ENCODE peak calls at places on chromosomes 4 and X, in four cellular contexts. D, S, I and Y are unnamed samples.

GRCh38 chr4:142565771-142566170 is 280.3 kb downstream of the INPP4B start:
- DNase-seq in I (no peak), D (no peak), S (no peak), Y (peak)

GRCh38 chr4:20565075-20565721 is 135.1 kb upstream of the PACRGL start:
- DNase-seq in D (no peak), I (no peak), S (no peak), Y (no peak)

GRCh38 chr4:73979407-73979806 is 2.4 kb downstream of the PF4 start:
- DNase-seq in S (no peak), I (no peak), D (no peak), Y (no peak)

GRCh38 chr4:136664988-136665387 is 867.3 kb downstream of the PCDH18 start:
- DNase-seq in S (no peak), D (no peak), I (no peak), Y (no peak)

GRCh38 chrX:16445166-16445752 is 204.7 kb upstream of the S100G start:
- DNase-seq in S (no peak), I (peak), D (peak), Y (peak)

GRCh38 chr4:162229670-162230069 is 65.9 kb upstream of the FSTL5 start:
- DNase-seq in I (no peak), S (no peak), D (no peak), Y (no peak)

GRCh38 chr4:119638359-119638758 is 9.8 kb upstream of the PDE5A start:
- DNase-seq in I (no peak), S (no peak), D (no peak), Y (no peak)

GRCh38 chrX:31423575-31424284 is 351.9 kb upstream of the FTHL17 start:
- DNase-seq in D (peak), S (no peak), I (peak), Y (peak)

GRCh38 chrX:57964975-57965374 is 54.7 kb upstream of the ZXDA start:
- DNase-seq in D (peak), S (no peak), I (no peak), Y (no peak)

GRCh38 chr4:166421556-166422156 is 548.6 kb downstream of the TLL1 start:
- DNase-seq in D (no peak), S (no peak), I (no peak), Y (no peak)

GRCh38 chr4:88858752-88859151 is 161.1 kb upstream of the NAP1L5 start:
- DNase-seq in I (no peak), D (peak), S (no peak), Y (peak)

GRCh38 chr4:21470531-21470930 is 478.0 kb downstream of the KCNIP4 start:
- DNase-seq in S (no peak), I (peak), D (no peak), Y (no peak)

GRCh38 chr4:37132351-37132989 is 112.1 kb upstream of the NWD2 start:
- DNase-seq in I (peak), D (no peak), S (no peak), Y (no peak)

GRCh38 chrX:118459494-118459893 is 36.1 kb upstream of the DOCK11 start:
- DNase-seq in D (peak), S (no peak), I (peak), Y (peak)

GRCh38 chrX:155967653-155968052 is 29.8 kb upstream of the IL9R start:
- DNase-seq in S (no peak), I (no peak), D (no peak), Y (no peak)

GRCh38 chrX:150224676-150225075 is 138.4 kb upstream of the MAMLD1 start:
- DNase-seq in S (no peak), I (no peak), D (no peak), Y (no peak)

GRCh38 chrX:100829730-100830129 is 9.5 kb downstream of the CSTF2 start:
- DNase-seq in S (no peak), I (no peak), D (no peak), Y (peak)

GRCh38 chrX:20742106-20742505 is 475.4 kb upstream of the RPS6KA3 start:
- DNase-seq in I (no peak), D (no peak), S (no peak), Y (no peak)

GRCh38 chr4:123651127-123651526 is 254.5 kb downstream of the SPRY1 start:
- DNase-seq in S (no peak), D (no peak), I (no peak), Y (no peak)

GRCh38 chrX:40278340-40279090 is 180.8 kb upstream of the BCOR start:
- DNase-seq in I (no peak), S (no peak), D (no peak), Y (peak)

GRCh38 chr4:187798385-187798784 is 197.2 kb upstream of the ZFP42 start:
- DNase-seq in D (no peak), S (no peak), I (no peak), Y (no peak)

GRCh38 chrX:75786290-75786689 is 1.2 kb upstream of the MAGEE2 start:
- DNase-seq in D (no peak), I (no peak), S (no peak), Y (no peak)

GRCh38 chr4:147587061-147587460 is 30.1 kb upstream of the TMEM184C start:
- DNase-seq in D (no peak), I (peak), S (no peak), Y (no peak)

GRCh38 chrX:23931149-23931604 is 23.4 kb downstream of the CXorf58 start:
- DNase-seq in S (no peak), I (no peak), D (no peak), Y (no peak)

GRCh38 chrX:45070116-45071007 is 130.3 kb downstream of the DIPK2B start:
- DNase-seq in I (peak), D (peak), S (no peak), Y (peak)

GRCh38 chrX:56812515-56813105 is 83.6 kb downstream of the NBDY start:
- DNase-seq in I (no peak), D (peak), S (no peak), Y (peak)

GRCh38 chrX:25022499-25023325 is 6.9 kb upstream of the ARX start:
- DNase-seq in I (peak), S (no peak), D (no peak), Y (no peak)

GRCh38 chrX:23327104-23327503 is 7.5 kb upstream of the PTCHD1 start:
- DNase-seq in D (no peak), S (no peak), I (peak), Y (no peak)

GRCh38 chrX:53262918-53263394 is 18.4 kb downstream of the IQSEC2 start:
- DNase-seq in S (no peak), I (no peak), D (no peak), Y (no peak)

GRCh38 chr4:40232610-40233009 is 35.8 kb downstream of the RHOH start:
- DNase-seq in S (no peak), I (no peak), D (no peak), Y (peak)

GRCh38 chr4:25113915-25114904 is 46.0 kb downstream of the SEPSECS start:
- DNase-seq in D (no peak), I (no peak), S (no peak), Y (no peak)

GRCh38 chrX:8649969-8650368 is 82.0 kb downstream of the ANOS1 start:
- DNase-seq in D (no peak), I (no peak), S (no peak), Y (no peak)

GRCh38 chr4:155967098-155967497 is 13.4 kb upstream of the CTSO start:
- DNase-seq in S (no peak), D (no peak), I (no peak), Y (no peak)

GRCh38 chr4:81919238-81919637 is 447.5 kb upstream of the RASGEF1B start:
- DNase-seq in I (peak), D (peak), S (no peak), Y (peak)

GRCh38 chr4:141247430-141247780 is 26.7 kb downstream of the ZNF330 start:
- DNase-seq in I (no peak), S (no peak), D (no peak), Y (no peak)

GRCh38 chrX:150847088-150847487 is 51.4 kb downstream of the CD99L2 start:
- DNase-seq in D (no peak), I (no peak), S (no peak), Y (no peak)

GRCh38 chr4:9898596-9899345 is 117.3 kb downstream of the DRD5 start:
- DNase-seq in I (peak), S (peak), D (no peak), Y (peak)
- TF ChIP-seq CTCF in I (peak), S (peak), D (peak), Y (no peak)

GRCh38 chr4:183801460-183802168 is 103.5 kb upstream of the STOX2 start:
- DNase-seq in D (no peak), I (no peak), S (no peak), Y (no peak)

GRCh38 chr4:183798249-183798920 is 106.7 kb upstream of the STOX2 start:
- DNase-seq in S (no peak), I (peak), D (no peak), Y (no peak)

GRCh38 chr4:183797445-183798248 is 107.5 kb upstream of the STOX2 start:
- DNase-seq in D (no peak), S (no peak), I (peak), Y (no peak)

GRCh38 chr4:183797041-183797444 is 108.1 kb upstream of the STOX2 start:
- DNase-seq in I (peak), D (no peak), S (peak), Y (no peak)

GRCh38 chr4:183798921-183799307 is 106.2 kb upstream of the STOX2 start:
- DNase-seq in D (no peak), I (peak), S (no peak), Y (no peak)
- H3K4me3 ChIP-seq in D (no peak), I (peak), S (no peak), Y (no peak)

GRCh38 chr4:145709843-145710242 is 29.9 kb downstream of the C4orf51 start:
- DNase-seq in D (no peak), S (no peak), I (no peak), Y (peak)
- TF ChIP-seq CTCF in D (no peak), S (no peak), I (no peak), Y (no peak)

GRCh38 chr4:55458611-55459010 is 62.9 kb downstream of the TMEM165 start:
- DNase-seq in D (no peak), S (no peak), I (no peak), Y (no peak)

GRCh38 chr4:55458164-55458563 is 62.4 kb downstream of the TMEM165 start:
- DNase-seq in D (no peak), I (no peak), S (no peak), Y (no peak)
- H3K4me3 ChIP-seq in D (no peak), I (no peak), S (no peak), Y (no peak)